ENCODE peak calls at places on chromosomes 6 and 20, in seven cellular contexts. T is body of pancreas; M is endothelial cell; V is activated CD8-positive, alpha-beta memory T cell treated with anti-CD3 and anti-CD28 coated beads for 4 hours; Q is activated CD4-positive, CD25-positive, alpha-beta regulatory T cell; Z is T-cell; R is GM13977. P is an unnamed sample.

GRCh38 chr20:38930242-38930569 is 4.0 kb downstream of the FAM83D start:
- DNase-seq in T (no peak), M (no peak), V (no peak), Q (no peak), Z (no peak), R (no peak), P (no peak)

GRCh38 chr6:140051521-140052455 is 677.3 kb upstream of the CITED2 start:
- DNase-seq in T (no peak), M (no peak), V (no peak), Q (no peak), Z (no peak), R (no peak), P (no peak)

GRCh38 chr6:155883741-155884140 is 428.1 kb upstream of the NOX3 start:
- DNase-seq in T (no peak), M (no peak), V (no peak), Q (no peak), Z (no peak), R (no peak), P (no peak)

GRCh38 chr6:16324622-16325225 is 86.3 kb downstream of the GMPR start:
- DNase-seq in T (no peak), M (no peak), V (no peak), Q (no peak), Z (no peak), R (no peak), P (no peak)

GRCh38 chr20:62799873-62800272 is 3.6 kb downstream of the MRGBP start:
- DNase-seq in T (no peak), M (no peak), V (no peak), Q (no peak), Z (no peak), R (no peak), P (no peak)

GRCh38 chr6:31765910-31766794 is 3.7 kb downstream of the SAPCD1 start:
- DNase-seq in T (no peak), M (no peak), V (no peak), Q (no peak), Z (no peak), R (no peak), P (no peak)

GRCh38 chr20:13995841-13996240 is 525 bp downstream of the MACROD2 start:
- DNase-seq in T (peak), M (peak), V (no peak), Q (no peak), Z (no peak), R (no peak), P (no peak)

GRCh38 chr6:116111552-116112528 is 11.2 kb downstream of the NT5DC1 start:
- DNase-seq in T (peak), M (peak), V (no peak), Q (no peak), Z (no peak), R (no peak), P (no peak)

GRCh38 chr6:92716638-92717037 is 702.7 kb downstream of the EPHA7 start:
- DNase-seq in T (no peak), M (no peak), V (no peak), Q (no peak), Z (no peak), R (no peak), P (no peak)

GRCh38 chr20:37948956-37949355 is 46.0 kb downstream of the VSTM2L start:
- DNase-seq in T (no peak), M (no peak), V (no peak), Q (no peak), Z (no peak), R (no peak), P (no peak)

GRCh38 chr6:109304284-109305015 is 77.8 kb downstream of the CD164 start:
- DNase-seq in T (no peak), M (no peak), V (no peak), Q (no peak), Z (no peak), R (no peak), P (no peak)

GRCh38 chr20:31572701-31573554 is 32.2 kb upstream of the ID1 start:
- DNase-seq in T (peak), M (peak), V (peak), Q (peak), Z (peak), R (peak), P (peak)

GRCh38 chr20:47432251-47433210 is 69.2 kb upstream of the NCOA3 start:
- DNase-seq in T (no peak), M (no peak), V (no peak), Q (no peak), Z (no peak), R (no peak), P (no peak)

GRCh38 chr6:43142101-43142500 is 29.0 kb upstream of the SRF start:
- DNase-seq in T (no peak), M (no peak), V (peak), Q (no peak), Z (peak), R (no peak), P (peak)

GRCh38 chr6:160971151-160971550 is 20.4 kb upstream of the MAP3K4 start:
- DNase-seq in T (no peak), M (no peak), V (no peak), Q (no peak), Z (no peak), R (no peak), P (no peak)